ENCODE peak calls at places on chromosomes 5 and 9, in six cellular contexts. K is effector memory CD4-positive, alpha-beta T cell; V is prostate gland; G is thyroid gland; E is RWPE2; Q is right cardiac atrium. O is an unnamed sample. For H3K27me3 and H3K4me1, the result is how much of the 10 kb centered on the place peaks cover.

GRCh38 chr5:171622010-171622409 is 163.6 kb upstream of the SMIM23 start:
- DNase-seq in K (no peak), V (no peak), G (no peak), E (no peak), Q (no peak), O (no peak)

GRCh38 chr5:72465601-72466563 is 41.3 kb downstream of the ZNF366 start:
- DNase-seq in K (no peak), V (no peak), G (no peak), E (no peak), Q (no peak), O (no peak)

GRCh38 chr9:72292874-72293607 is 72.0 kb downstream of the ZFAND5 start:
- DNase-seq in K (no peak), V (peak), G (no peak), E (no peak), Q (no peak), O (peak)

GRCh38 chr9:134179918-134180785 is 15.8 kb upstream of the RNU6ATAC start:
- DNase-seq in K (no peak), V (no peak), G (peak), E (peak), Q (peak), O (no peak)

GRCh38 chr5:101346906-101347305 is 443.8 kb upstream of the ST8SIA4 start:
- DNase-seq in K (no peak), V (no peak), G (no peak), E (no peak), Q (no peak), O (no peak)

GRCh38 chr5:135843571-135844337 is 9.3 kb downstream of the SLC25A48 start:
- DNase-seq in K (no peak), V (no peak), G (peak), E (peak), Q (no peak), O (no peak)

GRCh38 chr5:132387649-132388117 is 18.2 kb downstream of the SLC22A5 start:
- DNase-seq in K (no peak), V (peak), G (peak), E (peak), Q (peak), O (no peak)

GRCh38 chr9:38393128-38393809 is 767 bp downstream of the ALDH1B1 start:
- DNase-seq in K (no peak), V (no peak), G (no peak), E (no peak), Q (no peak), O (no peak)

GRCh38 chr9:118362123-118362522 is 657.9 kb downstream of the TLR4 start:
- DNase-seq in K (no peak), V (no peak), G (no peak), E (no peak), Q (no peak), O (no peak)

GRCh38 chr5:73373814-73374510 is 74.6 kb downstream of the FOXD1 start:
- DNase-seq in K (no peak), V (no peak), G (no peak), E (no peak), Q (no peak), O (no peak)

GRCh38 chr5:122500245-122501086 is 188.4 kb downstream of the SNCAIP start:
- DNase-seq in K (no peak), V (no peak), G (peak), E (no peak), Q (no peak), O (peak)

GRCh38 chr5:4941957-4942830 is 197.9 kb upstream of the ADAMTS16 start:
- DNase-seq in K (no peak), V (no peak), G (no peak), E (no peak), Q (no peak), O (peak)

GRCh38 chr9:103627731-103628130 is 466.4 kb upstream of the SMC2 start:
- DNase-seq in K (no peak), V (no peak), G (no peak), E (no peak), Q (no peak), O (no peak)

GRCh38 chr5:132209131-132209530 is 18.5 kb downstream of the P4HA2 start:
- DNase-seq in K (no peak), V (no peak), G (no peak), E (peak), Q (no peak), O (no peak)

GRCh38 chr9:4508246-4508906 is 18.1 kb downstream of the SLC1A1 start:
- DNase-seq in K (no peak), V (no peak), G (no peak), E (no peak), Q (no peak), O (no peak)

GRCh38 chr9:33472171-33472920 is 1.4 kb downstream of the NOL6 start:
- DNase-seq in K (no peak), V (no peak), G (no peak), E (no peak), Q (no peak), O (no peak)

GRCh38 chr9:22040760-22041159 is 31.7 kb upstream of the CDKN2B start:
- DNase-seq in K (no peak), V (no peak), G (no peak), E (no peak), Q (no peak), O (no peak)

GRCh38 chr5:78369680-78370079 is 9.3 kb downstream of the SCAMP1 start:
- DNase-seq in K (no peak), V (no peak), G (no peak), E (no peak), Q (no peak), O (no peak)

GRCh38 chr9:113349434-113350337 is at the start of gene BSPRY:
- DNase-seq in K (no peak), V (no peak), G (peak), E (no peak), Q (no peak), O (peak)

GRCh38 chr9:124559871-124560270 is 52.7 kb upstream of the NR5A1 start:
- DNase-seq in K (no peak), V (peak), G (no peak), E (no peak), Q (no peak), O (no peak)

GRCh38 chr5:460413-460700 is 17.4 kb downstream of the EXOC3 start:
- DNase-seq in K (no peak), V (no peak), G (no peak), E (peak), Q (no peak), O (no peak)

GRCh38 chr5:35863159-35863558 is 6.5 kb downstream of the IL7R start:
- DNase-seq in K (no peak), V (peak), G (no peak), E (no peak), Q (no peak), O (no peak)
- H3K27me3 ChIP-seq in K (under half), V (under half), G (under half), E (under half), Q (under half), O (under half)

GRCh38 chr5:139382781-139383180 is 316 bp downstream of the SLC23A1 start:
- DNase-seq in K (no peak), V (no peak), G (no peak), E (peak), Q (no peak), O (no peak)
- H3K4me3 ChIP-seq in K (no peak), V (no peak), G (no peak), E (no peak), Q (no peak), O (no peak)

DNA sequence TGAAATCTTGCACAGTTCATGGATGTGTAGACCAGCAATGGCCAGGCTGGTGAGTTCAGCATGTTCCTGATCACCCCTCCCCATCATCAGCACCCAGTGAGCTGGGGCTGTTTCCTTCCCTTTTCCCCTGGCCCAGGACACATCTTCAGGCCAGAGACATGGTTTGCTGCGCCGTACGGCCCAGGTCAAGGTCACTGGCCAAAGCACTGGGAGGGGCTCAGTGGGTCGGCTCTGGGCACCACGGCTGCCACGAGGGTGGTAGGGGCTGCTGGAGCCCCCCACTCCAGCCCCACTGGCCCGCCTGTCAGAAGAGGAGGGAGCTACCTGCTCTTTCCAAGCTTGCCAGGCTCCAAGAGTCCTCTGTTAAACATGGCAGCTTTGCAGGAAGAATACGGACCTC is 55.9 kb downstream of the SEMA4D start:
- DNase-seq in K (no peak), V (no peak), G (no peak), E (no peak), Q (no peak), O (no peak)
- H3K4me1 ChIP-seq in K (half or more), V (under half), G (under half), E (under half), Q (under half), O (under half)

GRCh38 chr9:6600426-6600825 is 45.1 kb downstream of the GLDC start:
- DNase-seq in K (no peak), V (no peak), G (no peak), E (no peak), Q (no peak), O (no peak)

GRCh38 chr9:6605202-6605601 is 40.3 kb downstream of the GLDC start:
- DNase-seq in K (no peak), V (no peak), G (no peak), E (no peak), Q (no peak), O (no peak)

GRCh38 chr9:6598249-6598725 is 47.2 kb downstream of the GLDC start:
- DNase-seq in K (no peak), V (no peak), G (no peak), E (no peak), Q (no peak), O (no peak)

DNA sequence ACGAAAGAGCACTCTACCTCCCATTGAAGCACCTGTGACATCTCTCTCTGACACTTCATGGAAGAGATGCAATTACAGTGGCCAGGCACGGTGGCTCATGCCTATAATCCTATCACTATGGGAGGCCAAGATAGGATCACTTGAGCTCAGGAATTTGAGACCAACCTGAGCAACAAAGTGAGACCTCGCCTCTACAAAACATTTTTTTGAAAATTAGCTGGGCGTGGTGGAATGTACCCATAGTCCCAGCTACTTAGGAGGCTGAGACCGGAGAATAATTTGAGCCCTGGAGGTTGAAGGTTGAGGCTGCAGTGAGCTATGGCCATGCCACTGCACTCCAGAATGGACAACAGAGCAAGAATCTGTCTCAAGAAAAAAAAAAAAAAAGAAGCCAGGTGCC is 45.5 kb downstream of the GLDC start:
- DNase-seq in K (no peak), V (no peak), G (no peak), E (no peak), Q (no peak), O (no peak)
- H3K27me3 ChIP-seq in K (under half), V (under half), G (under half), E (under half), Q (under half), O (under half)

GRCh38 chr5:14724633-14725032 is 60.1 kb downstream of the OTULIN start:
- DNase-seq in K (no peak), V (no peak), G (no peak), E (no peak), Q (no peak), O (no peak)

GRCh38 chr5:14726066-14726838 is 61.7 kb downstream of the OTULIN start:
- DNase-seq in K (no peak), V (no peak), G (no peak), E (no peak), Q (no peak), O (no peak)

GRCh38 chr5:14729448-14730385 is 65.2 kb downstream of the OTULIN start:
- DNase-seq in K (no peak), V (no peak), G (no peak), E (no peak), Q (no peak), O (no peak)

GRCh38 chr5:14728109-14728938 is 63.8 kb downstream of the OTULIN start:
- DNase-seq in K (no peak), V (no peak), G (no peak), E (no peak), Q (no peak), O (peak)

DNA sequence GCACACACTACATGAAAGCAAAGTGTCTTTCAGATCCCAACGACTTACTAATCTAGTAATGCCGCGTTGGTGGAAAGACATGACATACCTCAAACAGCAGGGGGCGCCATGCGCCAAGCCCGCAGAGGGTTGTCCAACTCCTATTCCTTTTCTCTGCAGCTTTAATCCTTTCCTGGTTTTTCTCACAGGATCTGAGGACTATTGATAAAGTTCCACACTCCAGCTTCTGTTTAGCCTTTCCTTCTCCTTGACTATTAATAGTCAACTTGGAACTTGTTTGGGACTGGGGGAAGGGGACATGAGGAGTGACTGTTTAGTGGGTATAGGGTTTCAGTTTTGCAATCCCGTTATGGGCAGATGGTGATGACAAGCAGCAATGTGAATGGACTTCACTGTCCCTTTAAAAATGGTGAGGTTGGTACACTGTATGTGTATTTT is 62.9 kb downstream of the OTULIN start:
- DNase-seq in K (peak), V (peak), G (peak), E (no peak), Q (peak), O (peak)
- H3K4me3 ChIP-seq in K (no peak), V (no peak), G (no peak), E (no peak), Q (no peak), O (no peak)

GRCh38 chr9:136095028-136095494 is at the start of gene NACC2:
- DNase-seq in K (no peak), V (peak), G (peak), E (no peak), Q (peak), O (no peak)

GRCh38 chr9:136093995-136094881 is 851 bp downstream of the NACC2 start:
- DNase-seq in K (peak), V (peak), G (peak), E (no peak), Q (peak), O (peak)

GRCh38 chr9:136092353-136092650 is 2.8 kb downstream of the NACC2 start:
- DNase-seq in K (no peak), V (no peak), G (no peak), E (no peak), Q (peak), O (no peak)

GRCh38 chr9:136092741-136093140 is 2.3 kb downstream of the NACC2 start:
- DNase-seq in K (no peak), V (no peak), G (no peak), E (no peak), Q (peak), O (no peak)

GRCh38 chr9:136093331-136093986 is 1.6 kb downstream of the NACC2 start:
- DNase-seq in K (no peak), V (no peak), G (peak), E (no peak), Q (peak), O (no peak)
- H3K4me1 ChIP-seq in K (under half), V (under half), G (under half), E (under half), Q (under half), O (under half)

DNA sequence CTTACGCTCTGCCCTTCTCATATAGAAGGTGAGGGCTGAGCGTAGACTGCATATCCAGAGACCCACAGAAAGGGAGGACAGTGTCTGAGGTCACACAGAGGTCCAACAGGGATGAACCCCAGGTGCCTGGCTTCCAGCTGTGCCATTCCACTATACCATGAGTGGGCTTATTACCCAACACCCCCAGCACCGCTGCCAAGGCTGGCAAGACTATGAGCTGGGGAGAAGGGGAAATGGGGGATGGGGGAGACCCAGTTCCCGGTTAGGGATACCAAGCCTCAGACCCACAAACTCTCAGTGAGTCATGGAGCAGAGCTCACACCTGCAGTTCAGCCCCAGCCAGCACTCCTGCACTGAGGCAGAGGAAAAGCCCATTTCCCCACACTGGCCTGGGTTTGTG is 106.4 kb downstream of the PSD2 start:
- DNase-seq in K (no peak), V (no peak), G (no peak), E (no peak), Q (no peak), O (no peak)
- H3K27me3 ChIP-seq in K (under half), V (under half), G (under half), E (under half), Q (under half), O (under half)

GRCh38 chr5:148151872-148152271 is 16.5 kb upstream of the SPINK14 start:
- DNase-seq in K (no peak), V (no peak), G (no peak), E (no peak), Q (no peak), O (no peak)

GRCh38 chr5:148141645-148142044 is 26.7 kb upstream of the SPINK14 start:
- DNase-seq in K (no peak), V (peak), G (no peak), E (no peak), Q (no peak), O (no peak)

GRCh38 chr5:148147415-148147814 is 20.9 kb upstream of the SPINK14 start:
- DNase-seq in K (no peak), V (peak), G (no peak), E (no peak), Q (no peak), O (no peak)

GRCh38 chr5:148145916-148146315 is 22.4 kb upstream of the SPINK14 start:
- DNase-seq in K (no peak), V (peak), G (peak), E (peak), Q (no peak), O (no peak)

DNA sequence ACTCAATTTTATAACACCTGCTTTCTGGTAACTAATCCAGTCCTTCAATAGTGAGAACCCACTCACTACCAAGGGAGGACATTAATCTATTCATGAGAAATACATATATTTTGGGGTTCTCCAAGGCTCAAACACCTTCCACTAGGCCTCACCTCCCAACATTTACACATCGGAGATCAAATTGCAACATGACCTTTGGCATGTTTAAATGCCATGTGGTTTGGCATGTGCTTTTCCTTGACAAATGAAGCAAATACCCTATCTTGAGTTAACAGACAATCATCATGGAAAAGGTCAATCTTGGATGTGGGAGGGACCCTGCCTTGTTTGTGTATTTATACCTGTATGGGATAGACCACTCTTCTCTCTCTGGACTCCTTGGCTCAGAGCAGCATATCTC is 21.9 kb upstream of the SPINK14 start:
- DNase-seq in K (no peak), V (no peak), G (no peak), E (no peak), Q (no peak), O (no peak)
- H3K4me3 ChIP-seq in K (no peak), V (no peak), G (no peak), E (no peak), Q (no peak), O (no peak)

GRCh38 chr9:114928092-114928491 is 2.3 kb downstream of the TNFSF8 start:
- DNase-seq in K (no peak), V (no peak), G (no peak), E (no peak), Q (no peak), O (no peak)

GRCh38 chr9:114925672-114926071 is 4.7 kb downstream of the TNFSF8 start:
- DNase-seq in K (no peak), V (no peak), G (no peak), E (no peak), Q (no peak), O (no peak)

GRCh38 chr9:114925039-114925438 is 5.4 kb downstream of the TNFSF8 start:
- DNase-seq in K (no peak), V (no peak), G (no peak), E (no peak), Q (no peak), O (no peak)

GRCh38 chr9:114923918-114924317 is 6.5 kb downstream of the TNFSF8 start:
- DNase-seq in K (no peak), V (no peak), G (no peak), E (no peak), Q (no peak), O (no peak)

DNA sequence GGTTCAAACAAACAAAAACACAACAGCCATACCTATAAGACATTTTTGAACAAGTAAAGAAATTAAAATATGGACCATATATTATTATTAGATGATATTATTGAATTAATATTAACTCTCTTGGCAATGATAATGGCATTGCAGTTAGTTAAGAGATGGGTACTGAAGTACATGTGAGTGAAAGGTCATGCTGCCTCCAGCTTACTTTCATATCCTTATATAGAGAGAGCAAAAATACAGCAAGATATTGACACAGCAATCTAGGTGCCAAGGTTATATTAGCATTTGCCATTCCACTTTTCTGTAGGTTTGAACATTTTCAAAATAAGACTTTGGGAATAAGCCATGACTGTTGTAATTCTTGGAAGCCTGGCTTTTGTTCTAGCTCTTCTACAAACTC is 6.1 kb downstream of the TNFSF8 start:
- DNase-seq in K (no peak), V (no peak), G (no peak), E (no peak), Q (no peak), O (no peak)
- H3K4me1 ChIP-seq in K (half or more), V (under half), G (under half), E (under half), Q (under half), O (under half)

GRCh38 chr9:138024831-138025291 is 147.3 kb downstream of the CACNA1B start:
- DNase-seq in K (no peak), V (no peak), G (no peak), E (no peak), Q (no peak), O (no peak)
- H3K27me3 ChIP-seq in K (under half), V (under half), G (under half), E (half or more), Q (under half), O (under half)